ENCODE peak calls at places on chromosomes 5 and 9, in eight cellular contexts. One of them, this sample, is unnamed.

GRCh38 chr5:123610665-123611406 is 98.9 kb downstream of the CSNK1G3 start:
- DNase-seq in IMR-90: peak
- DNase-seq in occipital lobe: no peak
- DNase-seq in effector memory CD4-positive, alpha-beta T cell: no peak
- DNase-seq in pancreas: no peak
- DNase-seq in cardiac fibroblast: peak
- DNase-seq in T-helper 17 cell: peak
- DNase-seq in amygdala: no peak
- DNase-seq in this sample: no peak

GRCh38 chr5:57468481-57469165 is 14.0 kb downstream of the ACTBL2 start:
- DNase-seq in pancreas: no peak
- DNase-seq in occipital lobe: no peak
- DNase-seq in cardiac fibroblast: peak
- DNase-seq in T-helper 17 cell: no peak
- DNase-seq in amygdala: no peak
- DNase-seq in effector memory CD4-positive, alpha-beta T cell: no peak
- DNase-seq in IMR-90: peak
- DNase-seq in this sample: no peak

GRCh38 chr5:131275996-131276535 is 12.2 kb downstream of the CDC42SE2 start:
- DNase-seq in occipital lobe: no peak
- DNase-seq in amygdala: no peak
- DNase-seq in pancreas: no peak
- DNase-seq in effector memory CD4-positive, alpha-beta T cell: no peak
- DNase-seq in T-helper 17 cell: no peak
- DNase-seq in cardiac fibroblast: no peak
- DNase-seq in IMR-90: no peak
- DNase-seq in this sample: no peak

GRCh38 chr9:93089481-93089991 is 6.5 kb upstream of the CARD19 start:
- DNase-seq in cardiac fibroblast: no peak
- DNase-seq in effector memory CD4-positive, alpha-beta T cell: no peak
- DNase-seq in occipital lobe: no peak
- DNase-seq in T-helper 17 cell: no peak
- DNase-seq in pancreas: no peak
- DNase-seq in amygdala: no peak
- DNase-seq in IMR-90: no peak
- DNase-seq in this sample: no peak

GRCh38 chr5:18375637-18376036 is 741.4 kb downstream of the TAF11L14 start:
- DNase-seq in pancreas: no peak
- DNase-seq in amygdala: no peak
- DNase-seq in effector memory CD4-positive, alpha-beta T cell: no peak
- DNase-seq in occipital lobe: no peak
- DNase-seq in T-helper 17 cell: no peak
- DNase-seq in cardiac fibroblast: no peak
- DNase-seq in IMR-90: no peak
- DNase-seq in this sample: no peak

GRCh38 chr9:121529237-121529987 is 29.8 kb upstream of the GGTA1 start:
- DNase-seq in T-helper 17 cell: no peak
- DNase-seq in amygdala: no peak
- DNase-seq in occipital lobe: peak
- DNase-seq in pancreas: peak
- DNase-seq in cardiac fibroblast: peak
- DNase-seq in IMR-90: peak
- DNase-seq in effector memory CD4-positive, alpha-beta T cell: no peak
- DNase-seq in this sample: peak

GRCh38 chr5:172350212-172351181 is 66.9 kb upstream of the UBTD2 start:
- DNase-seq in cardiac fibroblast: no peak
- DNase-seq in amygdala: no peak
- DNase-seq in pancreas: no peak
- DNase-seq in IMR-90: no peak
- DNase-seq in occipital lobe: no peak
- DNase-seq in T-helper 17 cell: no peak
- DNase-seq in effector memory CD4-positive, alpha-beta T cell: no peak
- DNase-seq in this sample: no peak

GRCh38 chr9:115633099-115633498 is 515.1 kb upstream of the TNC start:
- DNase-seq in IMR-90: peak
- DNase-seq in occipital lobe: no peak
- DNase-seq in T-helper 17 cell: no peak
- DNase-seq in cardiac fibroblast: peak
- DNase-seq in effector memory CD4-positive, alpha-beta T cell: no peak
- DNase-seq in amygdala: no peak
- DNase-seq in pancreas: no peak
- DNase-seq in this sample: no peak

GRCh38 chr5:52893105-52893504 is 96.0 kb upstream of the ITGA2 start:
- DNase-seq in amygdala: no peak
- DNase-seq in cardiac fibroblast: peak
- DNase-seq in occipital lobe: no peak
- DNase-seq in pancreas: no peak
- DNase-seq in effector memory CD4-positive, alpha-beta T cell: no peak
- DNase-seq in T-helper 17 cell: no peak
- DNase-seq in IMR-90: peak
- DNase-seq in this sample: no peak

GRCh38 chr9:128127990-128128835 is 684 bp upstream of the PTGES2 start:
- DNase-seq in cardiac fibroblast: peak
- DNase-seq in amygdala: peak
- DNase-seq in IMR-90: peak
- DNase-seq in T-helper 17 cell: peak
- DNase-seq in occipital lobe: peak
- DNase-seq in pancreas: peak
- DNase-seq in effector memory CD4-positive, alpha-beta T cell: peak
- DNase-seq in this sample: peak

GRCh38 chr9:21265421-21266189 is 25.8 kb upstream of the IFNA14 start:
- DNase-seq in amygdala: no peak
- DNase-seq in effector memory CD4-positive, alpha-beta T cell: no peak
- DNase-seq in occipital lobe: no peak
- DNase-seq in T-helper 17 cell: no peak
- DNase-seq in IMR-90: no peak
- DNase-seq in cardiac fibroblast: no peak
- DNase-seq in pancreas: no peak
- DNase-seq in this sample: no peak

GRCh38 chr9:134996591-134997530 is 79.1 kb upstream of the FCN1 start:
- DNase-seq in effector memory CD4-positive, alpha-beta T cell: no peak
- DNase-seq in amygdala: no peak
- DNase-seq in IMR-90: no peak
- DNase-seq in pancreas: no peak
- DNase-seq in T-helper 17 cell: no peak
- DNase-seq in cardiac fibroblast: no peak
- DNase-seq in occipital lobe: no peak
- DNase-seq in this sample: peak

GRCh38 chr9:133961226-133962165 is 30.6 kb downstream of the VAV2 start:
- DNase-seq in effector memory CD4-positive, alpha-beta T cell: no peak
- DNase-seq in cardiac fibroblast: no peak
- DNase-seq in IMR-90: no peak
- DNase-seq in pancreas: peak
- DNase-seq in amygdala: no peak
- DNase-seq in occipital lobe: no peak
- DNase-seq in T-helper 17 cell: no peak
- DNase-seq in this sample: no peak

GRCh38 chr9:70352356-70352755 is 62.1 kb downstream of the KLF9 start:
- DNase-seq in occipital lobe: no peak
- DNase-seq in cardiac fibroblast: peak
- DNase-seq in effector memory CD4-positive, alpha-beta T cell: no peak
- DNase-seq in pancreas: no peak
- DNase-seq in T-helper 17 cell: no peak
- DNase-seq in amygdala: no peak
- DNase-seq in IMR-90: peak
- DNase-seq in this sample: no peak

GRCh38 chr5:103454774-103455173 is 107.8 kb downstream of the NUDT12 start:
- DNase-seq in IMR-90: peak
- DNase-seq in occipital lobe: no peak
- DNase-seq in T-helper 17 cell: no peak
- DNase-seq in pancreas: no peak
- DNase-seq in cardiac fibroblast: peak
- DNase-seq in effector memory CD4-positive, alpha-beta T cell: no peak
- DNase-seq in amygdala: no peak
- DNase-seq in this sample: no peak

GRCh38 chr5:89128097-89128496 is 245.1 kb upstream of the MEF2C start:
- DNase-seq in occipital lobe: no peak
- DNase-seq in IMR-90: peak
- DNase-seq in pancreas: no peak
- DNase-seq in effector memory CD4-positive, alpha-beta T cell: no peak
- DNase-seq in cardiac fibroblast: peak
- DNase-seq in T-helper 17 cell: no peak
- DNase-seq in amygdala: no peak
- DNase-seq in this sample: no peak

GRCh38 chr5:97726106-97726505 is 543.1 kb upstream of the RIOK2 start:
- DNase-seq in pancreas: no peak
- DNase-seq in effector memory CD4-positive, alpha-beta T cell: no peak
- DNase-seq in cardiac fibroblast: peak
- DNase-seq in amygdala: no peak
- DNase-seq in IMR-90: no peak
- DNase-seq in T-helper 17 cell: no peak
- DNase-seq in occipital lobe: no peak
- DNase-seq in this sample: no peak

GRCh38 chr9:77803423-77803822 is 155.3 kb upstream of the GNA14 start:
- DNase-seq in amygdala: no peak
- DNase-seq in T-helper 17 cell: no peak
- DNase-seq in cardiac fibroblast: no peak
- DNase-seq in occipital lobe: no peak
- DNase-seq in IMR-90: no peak
- DNase-seq in pancreas: no peak
- DNase-seq in effector memory CD4-positive, alpha-beta T cell: no peak
- DNase-seq in this sample: no peak

GRCh38 chr5:218457-219289 is 553 bp downstream of the SDHA start:
- DNase-seq in amygdala: no peak
- DNase-seq in occipital lobe: no peak
- DNase-seq in IMR-90: peak
- DNase-seq in cardiac fibroblast: peak
- DNase-seq in pancreas: peak
- DNase-seq in T-helper 17 cell: peak
- DNase-seq in effector memory CD4-positive, alpha-beta T cell: no peak
- DNase-seq in this sample: peak

GRCh38 chr5:109161914-109162683 is 247.7 kb downstream of the PJA2 start:
- DNase-seq in effector memory CD4-positive, alpha-beta T cell: no peak
- DNase-seq in amygdala: no peak
- DNase-seq in occipital lobe: no peak
- DNase-seq in pancreas: no peak
- DNase-seq in IMR-90: peak
- DNase-seq in cardiac fibroblast: peak
- DNase-seq in T-helper 17 cell: no peak
- DNase-seq in this sample: no peak

GRCh38 chr5:160887780-160888179 is 35.8 kb upstream of the ATP10B start:
- DNase-seq in pancreas: no peak
- DNase-seq in IMR-90: no peak
- DNase-seq in T-helper 17 cell: no peak
- DNase-seq in cardiac fibroblast: no peak
- DNase-seq in occipital lobe: no peak
- DNase-seq in amygdala: no peak
- DNase-seq in effector memory CD4-positive, alpha-beta T cell: no peak
- DNase-seq in this sample: peak

GRCh38 chr9:90423661-90424193 is 218.9 kb downstream of the DIRAS2 start:
- DNase-seq in amygdala: no peak
- DNase-seq in occipital lobe: no peak
- DNase-seq in T-helper 17 cell: no peak
- DNase-seq in IMR-90: no peak
- DNase-seq in effector memory CD4-positive, alpha-beta T cell: no peak
- DNase-seq in cardiac fibroblast: no peak
- DNase-seq in pancreas: no peak
- DNase-seq in this sample: no peak

GRCh38 chr9:127919253-127919815 is 2.5 kb upstream of the ST6GALNAC4 start:
- DNase-seq in T-helper 17 cell: no peak
- DNase-seq in IMR-90: peak
- DNase-seq in cardiac fibroblast: peak
- DNase-seq in effector memory CD4-positive, alpha-beta T cell: no peak
- DNase-seq in occipital lobe: peak
- DNase-seq in pancreas: peak
- DNase-seq in amygdala: no peak
- DNase-seq in this sample: peak

GRCh38 chr5:76472338-76473336 is 69.6 kb downstream of the IQGAP2 start:
- DNase-seq in cardiac fibroblast: no peak
- DNase-seq in occipital lobe: no peak
- DNase-seq in pancreas: no peak
- DNase-seq in IMR-90: no peak
- DNase-seq in T-helper 17 cell: no peak
- DNase-seq in amygdala: no peak
- DNase-seq in effector memory CD4-positive, alpha-beta T cell: no peak
- DNase-seq in this sample: no peak

GRCh38 chr9:88747768-88748167 is 212.8 kb downstream of the NXNL2 start:
- DNase-seq in amygdala: no peak
- DNase-seq in pancreas: no peak
- DNase-seq in occipital lobe: no peak
- DNase-seq in cardiac fibroblast: peak
- DNase-seq in IMR-90: peak
- DNase-seq in T-helper 17 cell: no peak
- DNase-seq in effector memory CD4-positive, alpha-beta T cell: no peak
- DNase-seq in this sample: no peak

GRCh38 chr5:1105350-1106265 is 6.3 kb downstream of the SLC12A7 start:
- DNase-seq in amygdala: no peak
- DNase-seq in IMR-90: no peak
- DNase-seq in cardiac fibroblast: no peak
- DNase-seq in occipital lobe: no peak
- DNase-seq in pancreas: no peak
- DNase-seq in T-helper 17 cell: peak
- DNase-seq in effector memory CD4-positive, alpha-beta T cell: peak
- DNase-seq in this sample: peak

GRCh38 chr5:143217065-143217803 is 186.3 kb downstream of the NR3C1 start:
- DNase-seq in occipital lobe: no peak
- DNase-seq in cardiac fibroblast: peak
- DNase-seq in effector memory CD4-positive, alpha-beta T cell: no peak
- DNase-seq in pancreas: no peak
- DNase-seq in IMR-90: peak
- DNase-seq in T-helper 17 cell: no peak
- DNase-seq in amygdala: no peak
- DNase-seq in this sample: no peak

GRCh38 chr9:77649109-77649812 is 1.1 kb upstream of the GNA14 start:
- DNase-seq in IMR-90: no peak
- DNase-seq in T-helper 17 cell: no peak
- DNase-seq in pancreas: no peak
- DNase-seq in effector memory CD4-positive, alpha-beta T cell: no peak
- DNase-seq in occipital lobe: no peak
- DNase-seq in cardiac fibroblast: peak
- DNase-seq in amygdala: no peak
- DNase-seq in this sample: no peak

GRCh38 chr9:129597355-129598088 is 23.4 kb downstream of the C9orf50 start:
- DNase-seq in cardiac fibroblast: peak
- DNase-seq in pancreas: peak
- DNase-seq in T-helper 17 cell: peak
- DNase-seq in occipital lobe: no peak
- DNase-seq in effector memory CD4-positive, alpha-beta T cell: peak
- DNase-seq in amygdala: no peak
- DNase-seq in IMR-90: peak
- DNase-seq in this sample: peak

GRCh38 chr5:73030995-73031394 is 75.2 kb downstream of the FCHO2 start:
- DNase-seq in cardiac fibroblast: peak
- DNase-seq in IMR-90: peak
- DNase-seq in amygdala: no peak
- DNase-seq in T-helper 17 cell: no peak
- DNase-seq in effector memory CD4-positive, alpha-beta T cell: no peak
- DNase-seq in pancreas: no peak
- DNase-seq in occipital lobe: no peak
- DNase-seq in this sample: no peak

GRCh38 chr5:91839232-91839631 is 456.1 kb upstream of the ARRDC3 start:
- DNase-seq in pancreas: no peak
- DNase-seq in IMR-90: no peak
- DNase-seq in cardiac fibroblast: no peak
- DNase-seq in T-helper 17 cell: no peak
- DNase-seq in amygdala: no peak
- DNase-seq in effector memory CD4-positive, alpha-beta T cell: no peak
- DNase-seq in occipital lobe: no peak
- DNase-seq in this sample: no peak